ENCODE peak calls at places on chromosomes 12 and 14, in five cellular contexts. M, X, V, E and S are unnamed samples.

GRCh38 chr12:103705098-103705497 is 118.0 kb downstream of the STAB2 start:
- DNase-seq in M (no peak), X (no peak), V (no peak), E (no peak), S (no peak)

GRCh38 chr12:117255386-117255785 is 65.1 kb upstream of the FBXO21 start:
- DNase-seq in M (no peak), X (no peak), V (no peak), E (no peak), S (no peak)

GRCh38 chr14:65864993-65865392 is 452.5 kb downstream of the FUT8 start:
- DNase-seq in M (no peak), X (no peak), V (no peak), E (no peak), S (no peak)

GRCh38 chr14:74955229-74955999 is at the start of gene PGF:
- DNase-seq in M (peak), X (no peak), V (peak), E (no peak), S (no peak)

GRCh38 chr14:23043749-23044148 is 1.7 kb downstream of the PSMB11 start:
- DNase-seq in M (no peak), X (no peak), V (no peak), E (no peak), S (no peak)

GRCh38 chr12:11209098-11209497 is 22.4 kb upstream of the TAS2R42 start:
- DNase-seq in M (no peak), X (no peak), V (no peak), E (no peak), S (no peak)

GRCh38 chr12:29725587-29726320 is 58.0 kb downstream of the TMTC1 start:
- DNase-seq in M (peak), X (no peak), V (no peak), E (peak), S (peak)

GRCh38 chr12:47984331-47984801 is 19.9 kb downstream of the COL2A1 start:
- DNase-seq in M (no peak), X (no peak), V (no peak), E (no peak), S (no peak)

GRCh38 chr14:71555654-71556559 is 376.3 kb upstream of the RGS6 start:
- DNase-seq in M (peak), X (no peak), V (no peak), E (peak), S (peak)

GRCh38 chr12:108040968-108041367 is 88.1 kb upstream of the WSCD2 start:
- DNase-seq in M (no peak), X (no peak), V (no peak), E (no peak), S (no peak)

GRCh38 chr12:14942532-14942931 is 4.2 kb upstream of the ERP27 start:
- DNase-seq in M (no peak), X (no peak), V (no peak), E (no peak), S (no peak)

GRCh38 chr12:104181313-104181712 is 34.3 kb upstream of the TXNRD1 start:
- DNase-seq in M (peak), X (no peak), V (no peak), E (no peak), S (peak)

GRCh38 chr12:132483208-132483607 is 6.7 kb upstream of the FBRSL1 start:
- DNase-seq in M (no peak), X (no peak), V (no peak), E (no peak), S (no peak)

GRCh38 chr12:96404683-96405082 is 4.4 kb upstream of the CDK17 start:
- DNase-seq in M (peak), X (no peak), V (no peak), E (no peak), S (no peak)

GRCh38 chr14:103207038-103207403 is 83.8 kb downstream of the TNFAIP2 start:
- DNase-seq in M (peak), X (no peak), V (peak), E (no peak), S (peak)

GRCh38 chr12:108616941-108617858 is 16.5 kb downstream of the SELPLG start:
- DNase-seq in M (peak), X (no peak), V (no peak), E (peak), S (no peak)

GRCh38 chr12:91954761-91955160 is 190.9 kb downstream of the BTG1 start:
- DNase-seq in M (no peak), X (no peak), V (no peak), E (no peak), S (no peak)

GRCh38 chr12:49665384-49665783 is 41.8 kb downstream of the FMNL3 start:
- DNase-seq in M (no peak), X (no peak), V (no peak), E (no peak), S (no peak)

GRCh38 chr12:117850048-117850447 is 118.7 kb downstream of the KSR2 start:
- DNase-seq in M (peak), X (peak), V (no peak), E (peak), S (peak)

GRCh38 chr12:4499186-4499585 is 39.5 kb upstream of the RAD51AP1 start:
- DNase-seq in M (no peak), X (no peak), V (no peak), E (no peak), S (no peak)

GRCh38 chr14:74526854-74527585 is 33.5 kb downstream of the ISCA2 start:
- DNase-seq in M (no peak), X (no peak), V (no peak), E (no peak), S (no peak)

GRCh38 chr14:86027990-86028389 is 498.0 kb downstream of the FLRT2 start:
- DNase-seq in M (no peak), X (no peak), V (no peak), E (no peak), S (no peak)

GRCh38 chr12:169528-170360 is 44.2 kb downstream of the SLC6A12 start:
- DNase-seq in M (no peak), X (peak), V (no peak), E (no peak), S (no peak)

GRCh38 chr12:26062566-26062965 is 62.3 kb downstream of the BHLHE41 start:
- DNase-seq in M (peak), X (no peak), V (no peak), E (no peak), S (peak)

GRCh38 chr14:21258194-21258888 is 10.9 kb downstream of the HNRNPC start:
- DNase-seq in M (no peak), X (no peak), V (no peak), E (no peak), S (no peak)

GRCh38 chr12:1529862-1530591 is 64.4 kb downstream of the FBXL14 start:
- DNase-seq in M (no peak), X (no peak), V (no peak), E (peak), S (no peak)

GRCh38 chr12:118549506-118550109 is 173.3 kb downstream of the SUDS3 start:
- DNase-seq in M (no peak), X (no peak), V (no peak), E (no peak), S (no peak)

GRCh38 chr12:6056406-6057211 is 67.9 kb downstream of the VWF start:
- DNase-seq in M (no peak), X (no peak), V (no peak), E (no peak), S (no peak)

GRCh38 chr12:123134265-123134664 is 16.6 kb downstream of the PITPNM2 start:
- DNase-seq in M (no peak), X (no peak), V (no peak), E (no peak), S (no peak)

GRCh38 chr12:48061943-48062719 is 43.7 kb downstream of the SENP1 start:
- DNase-seq in M (no peak), X (no peak), V (no peak), E (no peak), S (no peak)

GRCh38 chr12:94148841-94149780 is 734 bp downstream of the PLXNC1 start:
- DNase-seq in M (peak), X (peak), V (peak), E (peak), S (no peak)

GRCh38 chr12:96170328-96170727 is 23.8 kb upstream of the ELK3 start:
- DNase-seq in M (no peak), X (peak), V (no peak), E (no peak), S (no peak)

GRCh38 chr14:87045241-87045640 is 947.7 kb downstream of the GALC start:
- DNase-seq in M (peak), X (peak), V (no peak), E (no peak), S (no peak)

GRCh38 chr12:67754933-67755697 is 106.6 kb downstream of the DYRK2 start:
- DNase-seq in M (no peak), X (no peak), V (peak), E (peak), S (no peak)

DNA sequence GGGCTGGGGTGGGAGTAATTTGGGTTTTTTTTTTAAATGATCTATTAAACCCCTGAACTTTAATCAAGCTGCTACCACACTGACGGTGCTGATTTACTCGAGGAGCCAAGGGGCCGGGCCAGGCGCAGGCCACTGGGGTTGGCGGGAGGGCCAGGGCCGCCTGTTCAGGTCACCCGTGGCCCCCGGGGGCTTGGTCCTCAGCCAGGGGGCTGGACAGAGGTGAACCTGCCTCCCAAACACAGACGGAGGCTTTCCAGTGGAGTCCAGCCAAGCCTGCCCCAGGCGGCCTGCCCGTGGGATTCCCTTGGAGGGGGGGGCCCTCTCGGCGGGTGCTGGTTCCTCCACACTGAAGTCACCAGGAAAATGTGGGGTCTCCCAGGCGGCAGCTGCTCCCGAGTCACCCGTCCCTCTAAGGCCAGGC is 167.0 kb upstream of the GSC start:
- DNase-seq in M (no peak), X (no peak), V (peak), E (no peak), S (no peak)
- H3K4me3 ChIP-seq in M (no peak), X (no peak), V (peak), E (no peak), S (no peak)

GRCh38 chr12:109937371-109937770 is 37.3 kb downstream of the TCHP start:
- DNase-seq in M (no peak), X (no peak), V (no peak), E (no peak), S (no peak)
- H3K4me3 ChIP-seq in M (no peak), X (no peak), V (no peak), E (no peak), S (no peak)

GRCh38 chr14:89024691-89025090 is 200.2 kb downstream of the TTC8 start:
- DNase-seq in M (peak), X (no peak), V (no peak), E (no peak), S (no peak)

GRCh38 chr14:89028462-89029134 is 204.1 kb downstream of the TTC8 start:
- DNase-seq in M (no peak), X (no peak), V (no peak), E (no peak), S (no peak)

GRCh38 chr14:89027097-89027740 is 202.8 kb downstream of the TTC8 start:
- DNase-seq in M (peak), X (peak), V (peak), E (peak), S (peak)

GRCh38 chr14:89022274-89022673 is 197.8 kb downstream of the TTC8 start:
- DNase-seq in M (no peak), X (no peak), V (no peak), E (no peak), S (no peak)

GRCh38 chr14:89025581-89026236 is 201.3 kb downstream of the TTC8 start:
- DNase-seq in M (peak), X (no peak), V (no peak), E (no peak), S (peak)
- H3K4me3 ChIP-seq in M (peak), X (no peak), V (no peak), E (no peak), S (no peak)

GRCh38 chr12:13203028-13203922 is 6.7 kb downstream of the EMP1 start:
- DNase-seq in M (peak), X (peak), V (no peak), E (peak), S (peak)
- H3K4me3 ChIP-seq in M (no peak), X (no peak), V (no peak), E (no peak), S (peak)

GRCh38 chr14:61321385-61322010 is at the start of gene PRKCH:
- DNase-seq in M (peak), X (peak), V (peak), E (peak), S (peak)

GRCh38 chr14:61322799-61323290 is 1.5 kb downstream of the PRKCH start:
- DNase-seq in M (peak), X (no peak), V (no peak), E (peak), S (no peak)

GRCh38 chr14:61320806-61321384 is 484 bp upstream of the PRKCH start:
- DNase-seq in M (no peak), X (no peak), V (no peak), E (no peak), S (no peak)

GRCh38 chr14:61323970-61324369 is 2.6 kb downstream of the PRKCH start:
- DNase-seq in M (no peak), X (no peak), V (no peak), E (no peak), S (no peak)

DNA sequence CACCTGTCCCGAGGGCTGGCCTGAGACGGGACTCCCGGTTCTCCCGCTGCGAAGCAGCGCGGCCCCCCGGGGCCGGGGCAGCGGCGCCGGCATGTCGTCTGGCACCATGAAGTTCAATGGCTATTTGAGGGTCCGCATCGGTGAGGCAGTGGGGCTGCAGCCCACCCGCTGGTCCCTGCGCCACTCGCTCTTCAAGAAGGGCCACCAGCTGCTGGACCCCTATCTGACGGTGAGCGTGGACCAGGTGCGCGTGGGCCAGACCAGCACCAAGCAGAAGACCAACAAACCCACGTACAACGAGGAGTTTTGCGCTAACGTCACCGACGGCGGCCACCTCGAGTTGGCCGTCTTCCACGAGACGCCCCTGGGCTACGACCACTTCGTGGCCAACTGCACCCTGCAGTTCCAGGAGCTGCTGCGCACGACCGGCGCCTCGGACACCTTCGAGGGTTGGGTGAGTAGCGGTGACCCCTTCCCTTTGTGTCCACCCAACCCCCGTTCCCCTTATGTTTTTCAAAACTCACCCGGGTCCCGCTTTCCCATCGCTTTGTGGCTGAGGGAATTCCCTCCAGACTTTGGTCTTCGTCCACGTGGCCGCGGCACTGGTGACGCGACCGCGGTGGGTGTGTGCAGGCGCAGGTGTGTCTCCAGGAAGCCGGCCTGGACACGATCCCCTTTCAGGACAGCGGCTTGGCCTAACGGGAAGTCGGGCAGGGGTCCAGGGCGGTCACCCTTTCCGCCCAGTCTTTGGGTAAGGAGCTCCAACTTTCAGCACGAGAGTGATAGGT is 826 bp downstream of the PRKCH start:
- DNase-seq in M (no peak), X (no peak), V (peak), E (peak), S (no peak)
- H3K4me3 ChIP-seq in M (no peak), X (peak), V (peak), E (peak), S (peak)

DNA sequence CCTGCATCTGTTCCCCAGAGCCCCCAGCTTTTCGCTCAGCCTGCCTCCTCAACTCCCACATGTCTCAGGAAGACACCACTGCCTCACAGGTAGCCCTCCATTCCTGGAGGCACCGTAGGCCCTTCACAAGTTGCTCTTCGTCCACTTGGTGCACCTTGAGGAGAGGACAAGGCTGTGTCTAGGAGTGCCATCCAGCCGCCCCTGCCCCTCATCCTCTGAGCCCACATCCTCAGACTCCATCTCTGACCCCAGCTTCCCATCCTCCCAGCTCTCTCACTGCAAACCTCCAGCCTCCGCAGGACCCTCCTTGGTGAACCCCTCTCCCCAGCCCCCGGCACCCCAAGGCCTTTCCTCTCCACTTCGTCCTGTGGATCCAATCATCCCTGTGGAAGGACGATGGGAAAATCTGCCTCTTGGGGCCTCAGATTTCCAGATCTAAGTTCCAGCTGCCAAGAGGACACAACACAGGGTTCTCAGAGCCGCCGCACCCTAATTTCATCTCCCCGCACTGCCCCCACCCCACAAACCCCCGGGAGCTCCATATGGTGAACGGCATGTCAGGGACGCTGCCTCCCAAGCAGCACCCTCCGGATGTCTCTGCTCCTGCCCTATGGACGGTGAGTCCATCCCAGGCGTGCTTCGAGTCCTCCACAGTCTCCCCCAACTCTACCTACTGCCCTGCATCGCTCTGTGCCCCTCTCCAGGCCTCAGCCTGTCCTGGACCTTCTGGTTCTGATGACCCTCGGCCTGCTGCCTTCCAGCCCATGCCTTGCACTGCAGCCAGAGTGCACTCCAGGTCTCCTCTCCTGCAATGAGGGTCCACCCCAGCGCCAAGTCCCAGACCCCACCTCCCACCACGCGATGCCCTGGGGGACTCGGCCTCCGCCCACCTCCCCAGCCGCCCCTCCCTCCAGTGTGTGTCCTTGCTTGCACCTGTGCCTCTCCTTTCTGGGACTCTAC is 314.1 kb upstream of the DIO3 start:
- DNase-seq in M (no peak), X (no peak), V (peak), E (no peak), S (no peak)
- H3K4me3 ChIP-seq in M (no peak), X (no peak), V (no peak), E (no peak), S (no peak)

DNA sequence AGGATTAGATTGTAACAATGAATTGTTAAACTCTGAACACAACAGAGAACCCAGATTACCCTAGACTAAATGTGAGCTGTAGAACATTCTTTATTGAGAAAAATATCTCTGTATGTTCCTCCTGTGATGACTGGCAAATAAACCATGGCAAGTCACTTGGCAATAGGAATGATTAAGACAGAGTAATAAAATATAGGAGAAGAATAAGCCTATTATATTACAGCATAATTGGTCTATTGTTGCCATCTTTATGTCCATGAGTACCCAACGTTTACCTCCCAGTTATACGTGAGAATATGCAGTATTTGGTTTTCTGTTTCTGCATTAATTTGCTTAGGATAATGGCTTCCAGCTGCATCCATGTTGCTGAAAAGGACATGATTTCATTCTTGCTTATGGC is 211.2 kb upstream of the AVPR1A start:
- DNase-seq in M (no peak), X (no peak), V (no peak), E (no peak), S (no peak)
- H3K4me3 ChIP-seq in M (no peak), X (no peak), V (no peak), E (no peak), S (no peak)

DNA sequence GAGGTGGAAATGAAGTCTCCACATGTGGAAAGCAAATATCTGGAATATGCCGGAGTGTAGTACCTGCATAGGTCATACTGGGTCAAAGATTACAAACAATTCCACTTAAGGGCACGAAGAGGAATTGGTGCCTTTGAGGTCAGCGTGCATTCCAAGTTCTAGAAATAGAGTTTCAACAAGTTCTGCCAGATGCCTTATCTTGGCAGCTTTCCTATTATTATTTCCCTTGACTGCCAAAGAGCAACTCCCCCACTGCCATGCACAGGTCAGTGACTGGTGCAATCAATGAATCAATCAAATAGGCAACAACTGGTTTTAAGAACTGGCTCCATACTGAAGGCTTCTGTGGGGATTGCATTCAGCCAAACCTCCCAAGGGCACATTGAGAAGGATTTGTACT is 115.4 kb upstream of the PCED1B start:
- DNase-seq in M (peak), X (no peak), V (no peak), E (no peak), S (peak)
- H3K4me3 ChIP-seq in M (no peak), X (no peak), V (no peak), E (no peak), S (no peak)